ENCODE peak calls at places on chromosomes 7 and 10, in seven cellular contexts. One of them, this sample, is unnamed.

GRCh38 chr7:69934475-69934903 is 336.2 kb downstream of the AUTS2 start:
- DNase-seq in ovary: no peak
- DNase-seq in CD4-positive, alpha-beta memory T cell: no peak
- DNase-seq in A549: no peak
- DNase-seq in right cardiac atrium: no peak
- DNase-seq in effector memory CD4-positive, alpha-beta T cell: no peak
- DNase-seq in fibroblast of lung: no peak
- DNase-seq in this sample: no peak

GRCh38 chr7:27156901-27157716 is 634 bp upstream of the HOXA7 start:
- DNase-seq in ovary: peak; percentile 6
- DNase-seq in CD4-positive, alpha-beta memory T cell: no peak
- DNase-seq in A549: no peak
- DNase-seq in right cardiac atrium: no peak
- DNase-seq in effector memory CD4-positive, alpha-beta T cell: no peak
- DNase-seq in fibroblast of lung: no peak
- DNase-seq in this sample: peak; percentile 64

GRCh38 chr10:14502451-14502850 is 171.7 kb upstream of the FRMD4A start:
- DNase-seq in ovary: no peak
- DNase-seq in CD4-positive, alpha-beta memory T cell: no peak
- DNase-seq in A549: no peak
- DNase-seq in right cardiac atrium: no peak
- DNase-seq in effector memory CD4-positive, alpha-beta T cell: no peak
- DNase-seq in fibroblast of lung: no peak
- DNase-seq in this sample: no peak

GRCh38 chr10:4384254-4384653 is 441.8 kb upstream of the AKR1E2 start:
- DNase-seq in ovary: no peak
- DNase-seq in CD4-positive, alpha-beta memory T cell: no peak
- DNase-seq in A549: no peak
- DNase-seq in right cardiac atrium: no peak
- DNase-seq in effector memory CD4-positive, alpha-beta T cell: no peak
- DNase-seq in fibroblast of lung: peak; percentile 84
- DNase-seq in this sample: no peak

GRCh38 chr7:76393116-76394031 is 16.1 kb downstream of the SSC4D start:
- DNase-seq in ovary: peak; percentile 94
- DNase-seq in CD4-positive, alpha-beta memory T cell: peak; percentile 91
- DNase-seq in A549: peak; percentile 91
- DNase-seq in right cardiac atrium: peak; percentile 98
- DNase-seq in effector memory CD4-positive, alpha-beta T cell: peak; percentile 84
- DNase-seq in fibroblast of lung: peak; percentile 83
- DNase-seq in this sample: peak; percentile 56

GRCh38 chr7:51139796-51140195 is 176.8 kb downstream of the COBL start:
- DNase-seq in ovary: no peak
- DNase-seq in CD4-positive, alpha-beta memory T cell: no peak
- DNase-seq in A549: no peak
- DNase-seq in right cardiac atrium: no peak
- DNase-seq in effector memory CD4-positive, alpha-beta T cell: no peak
- DNase-seq in fibroblast of lung: no peak
- DNase-seq in this sample: no peak

GRCh38 chr7:490461-491291 is 29.0 kb downstream of the PDGFA start:
- DNase-seq in ovary: no peak
- DNase-seq in CD4-positive, alpha-beta memory T cell: no peak
- DNase-seq in A549: no peak
- DNase-seq in right cardiac atrium: peak; percentile 30
- DNase-seq in effector memory CD4-positive, alpha-beta T cell: no peak
- DNase-seq in fibroblast of lung: no peak
- DNase-seq in this sample: no peak

GRCh38 chr10:133258818-133259602 is 17.7 kb downstream of the ADAM8 start:
- DNase-seq in ovary: peak; percentile 71
- DNase-seq in CD4-positive, alpha-beta memory T cell: peak; percentile 75
- DNase-seq in A549: peak; percentile 88
- DNase-seq in right cardiac atrium: peak; percentile 86
- DNase-seq in effector memory CD4-positive, alpha-beta T cell: peak; percentile 86
- DNase-seq in fibroblast of lung: peak; percentile 99
- DNase-seq in this sample: peak; percentile 94

GRCh38 chr10:131431978-131432690 is 120.6 kb upstream of the TCERG1L start:
- DNase-seq in ovary: no peak
- DNase-seq in CD4-positive, alpha-beta memory T cell: no peak
- DNase-seq in A549: no peak
- DNase-seq in right cardiac atrium: peak; percentile 21
- DNase-seq in effector memory CD4-positive, alpha-beta T cell: no peak
- DNase-seq in fibroblast of lung: no peak
- DNase-seq in this sample: no peak

GRCh38 chr10:131431541-131431940 is 120.0 kb upstream of the TCERG1L start:
- DNase-seq in ovary: no peak
- DNase-seq in CD4-positive, alpha-beta memory T cell: no peak
- DNase-seq in A549: no peak
- DNase-seq in right cardiac atrium: peak; percentile 9
- DNase-seq in effector memory CD4-positive, alpha-beta T cell: no peak
- DNase-seq in fibroblast of lung: no peak
- DNase-seq in this sample: no peak

GRCh38 chr10:131429942-131430341 is 118.4 kb upstream of the TCERG1L start:
- DNase-seq in ovary: no peak
- DNase-seq in CD4-positive, alpha-beta memory T cell: no peak
- DNase-seq in A549: no peak
- DNase-seq in right cardiac atrium: peak; percentile 16
- DNase-seq in effector memory CD4-positive, alpha-beta T cell: no peak
- DNase-seq in fibroblast of lung: no peak
- DNase-seq in this sample: no peak

GRCh38 chr10:131429141-131429540 is 117.6 kb upstream of the TCERG1L start:
- DNase-seq in ovary: no peak
- DNase-seq in CD4-positive, alpha-beta memory T cell: no peak
- DNase-seq in A549: no peak
- DNase-seq in right cardiac atrium: peak; percentile 23
- DNase-seq in effector memory CD4-positive, alpha-beta T cell: no peak
- DNase-seq in fibroblast of lung: no peak
- DNase-seq in this sample: no peak

DNA sequence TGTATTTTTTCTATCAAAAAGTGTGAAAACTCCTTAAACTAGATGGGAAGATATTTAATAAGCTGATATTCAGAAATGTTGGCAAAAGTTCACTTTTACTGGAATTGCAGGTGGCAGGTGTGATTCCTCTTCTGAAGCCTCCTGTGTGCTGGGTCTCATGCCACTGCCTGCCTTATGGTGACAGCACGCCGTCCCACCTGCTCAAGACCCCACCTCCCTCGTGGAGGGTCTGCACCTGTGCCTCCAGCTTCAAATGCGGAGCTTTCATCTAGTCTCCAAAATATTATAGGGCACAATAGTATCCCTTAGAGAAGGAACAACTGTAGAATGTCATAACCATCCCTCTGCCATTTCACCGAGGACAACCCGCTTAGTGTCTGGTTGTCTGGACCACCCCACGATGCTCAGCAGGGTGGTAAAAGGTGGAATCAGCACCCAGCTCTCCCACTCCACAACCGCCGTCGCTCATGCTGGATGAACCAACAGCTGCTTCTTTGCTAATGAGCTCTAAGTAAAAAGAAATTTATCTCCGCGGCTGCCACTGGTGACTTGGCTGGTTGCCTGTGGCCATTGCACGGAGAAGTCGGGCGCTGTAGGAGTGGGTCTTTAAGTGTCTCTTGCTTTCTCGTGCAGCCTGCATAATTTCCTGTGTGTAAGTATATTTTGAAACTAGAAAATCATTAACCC is 119.3 kb upstream of the TCERG1L start:
- DNase-seq in ovary: no peak
- DNase-seq in CD4-positive, alpha-beta memory T cell: no peak
- DNase-seq in A549: no peak
- DNase-seq in right cardiac atrium: peak; percentile 9
- DNase-seq in effector memory CD4-positive, alpha-beta T cell: no peak
- DNase-seq in fibroblast of lung: no peak
- DNase-seq in this sample: no peak
- H3K4me1 ChIP-seq in ovary: peaks cover 16% of the 10 kb centered on the region
- H3K4me1 ChIP-seq in CD4-positive, alpha-beta memory T cell: no peaks in the 10 kb centered on the region
- H3K4me1 ChIP-seq in A549: no peaks in the 10 kb centered on the region
- H3K4me1 ChIP-seq in right cardiac atrium: no peaks in the 10 kb centered on the region
- H3K4me1 ChIP-seq in effector memory CD4-positive, alpha-beta T cell: no peaks in the 10 kb centered on the region
- H3K4me1 ChIP-seq in fibroblast of lung: no peaks in the 10 kb centered on the region
- H3K4me1 ChIP-seq in this sample: no peaks in the 10 kb centered on the region

GRCh38 chr7:23449941-23450340 is 20.4 kb downstream of the IGF2BP3 start:
- DNase-seq in ovary: no peak
- DNase-seq in CD4-positive, alpha-beta memory T cell: no peak
- DNase-seq in A549: no peak
- DNase-seq in right cardiac atrium: no peak
- DNase-seq in effector memory CD4-positive, alpha-beta T cell: no peak
- DNase-seq in fibroblast of lung: no peak
- DNase-seq in this sample: no peak

GRCh38 chr7:23445326-23445725 is 25.0 kb downstream of the IGF2BP3 start:
- DNase-seq in ovary: no peak
- DNase-seq in CD4-positive, alpha-beta memory T cell: no peak
- DNase-seq in A549: no peak
- DNase-seq in right cardiac atrium: no peak
- DNase-seq in effector memory CD4-positive, alpha-beta T cell: no peak
- DNase-seq in fibroblast of lung: no peak
- DNase-seq in this sample: no peak

GRCh38 chr7:23456093-23456492 is 14.2 kb downstream of the IGF2BP3 start:
- DNase-seq in ovary: no peak
- DNase-seq in CD4-positive, alpha-beta memory T cell: no peak
- DNase-seq in A549: no peak
- DNase-seq in right cardiac atrium: no peak
- DNase-seq in effector memory CD4-positive, alpha-beta T cell: no peak
- DNase-seq in fibroblast of lung: no peak
- DNase-seq in this sample: no peak

GRCh38 chr7:23454880-23455526 is 15.3 kb downstream of the IGF2BP3 start:
- DNase-seq in ovary: no peak
- DNase-seq in CD4-positive, alpha-beta memory T cell: no peak
- DNase-seq in A549: no peak
- DNase-seq in right cardiac atrium: no peak
- DNase-seq in effector memory CD4-positive, alpha-beta T cell: no peak
- DNase-seq in fibroblast of lung: no peak
- DNase-seq in this sample: no peak

DNA sequence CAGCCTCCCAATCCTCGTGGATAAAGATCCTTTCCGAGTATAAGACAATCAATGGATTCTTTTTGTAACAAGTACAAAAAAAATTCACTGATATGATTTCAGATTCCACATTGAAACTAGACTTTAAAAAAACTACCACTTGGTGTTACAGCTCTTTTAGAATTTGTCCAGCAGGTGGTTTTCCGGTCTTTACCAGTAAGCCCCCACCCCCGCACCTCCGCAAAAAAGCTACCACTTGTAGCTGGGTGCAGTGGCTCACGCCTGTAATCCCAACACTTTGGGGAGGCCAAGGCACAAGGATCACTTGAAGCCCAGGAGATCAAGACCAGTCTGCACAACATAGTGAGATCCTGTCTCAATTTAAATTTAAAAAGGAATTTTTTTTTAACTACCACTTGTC is 19.8 kb downstream of the IGF2BP3 start:
- DNase-seq in ovary: no peak
- DNase-seq in CD4-positive, alpha-beta memory T cell: no peak
- DNase-seq in A549: no peak
- DNase-seq in right cardiac atrium: no peak
- DNase-seq in effector memory CD4-positive, alpha-beta T cell: no peak
- DNase-seq in fibroblast of lung: no peak
- DNase-seq in this sample: no peak
- H3K4me3 ChIP-seq in ovary: no peak overlapping the region
- H3K4me3 ChIP-seq in CD4-positive, alpha-beta memory T cell: no peak overlapping the region
- H3K4me3 ChIP-seq in A549: no peak overlapping the region
- H3K4me3 ChIP-seq in right cardiac atrium: no peak overlapping the region
- H3K4me3 ChIP-seq in effector memory CD4-positive, alpha-beta T cell: no peak overlapping the region
- H3K4me3 ChIP-seq in fibroblast of lung: no peak overlapping the region
- H3K4me3 ChIP-seq in this sample: no peak overlapping the region

GRCh38 chr7:99112097-99112496 is 31.8 kb downstream of the SMURF1 start:
- DNase-seq in ovary: no peak
- DNase-seq in CD4-positive, alpha-beta memory T cell: no peak
- DNase-seq in A549: peak; percentile 51
- DNase-seq in right cardiac atrium: no peak
- DNase-seq in effector memory CD4-positive, alpha-beta T cell: no peak
- DNase-seq in fibroblast of lung: no peak
- DNase-seq in this sample: no peak

GRCh38 chr7:99106869-99107268 is 37.0 kb downstream of the SMURF1 start:
- DNase-seq in ovary: no peak
- DNase-seq in CD4-positive, alpha-beta memory T cell: no peak
- DNase-seq in A549: no peak
- DNase-seq in right cardiac atrium: no peak
- DNase-seq in effector memory CD4-positive, alpha-beta T cell: no peak
- DNase-seq in fibroblast of lung: no peak
- DNase-seq in this sample: no peak

GRCh38 chr7:99108615-99109014 is 35.3 kb downstream of the SMURF1 start:
- DNase-seq in ovary: no peak
- DNase-seq in CD4-positive, alpha-beta memory T cell: no peak
- DNase-seq in A549: no peak
- DNase-seq in right cardiac atrium: no peak
- DNase-seq in effector memory CD4-positive, alpha-beta T cell: no peak
- DNase-seq in fibroblast of lung: no peak
- DNase-seq in this sample: no peak

GRCh38 chr7:99111591-99111990 is 32.3 kb downstream of the SMURF1 start:
- DNase-seq in ovary: no peak
- DNase-seq in CD4-positive, alpha-beta memory T cell: no peak
- DNase-seq in A549: no peak
- DNase-seq in right cardiac atrium: no peak
- DNase-seq in effector memory CD4-positive, alpha-beta T cell: no peak
- DNase-seq in fibroblast of lung: no peak
- DNase-seq in this sample: no peak

DNA sequence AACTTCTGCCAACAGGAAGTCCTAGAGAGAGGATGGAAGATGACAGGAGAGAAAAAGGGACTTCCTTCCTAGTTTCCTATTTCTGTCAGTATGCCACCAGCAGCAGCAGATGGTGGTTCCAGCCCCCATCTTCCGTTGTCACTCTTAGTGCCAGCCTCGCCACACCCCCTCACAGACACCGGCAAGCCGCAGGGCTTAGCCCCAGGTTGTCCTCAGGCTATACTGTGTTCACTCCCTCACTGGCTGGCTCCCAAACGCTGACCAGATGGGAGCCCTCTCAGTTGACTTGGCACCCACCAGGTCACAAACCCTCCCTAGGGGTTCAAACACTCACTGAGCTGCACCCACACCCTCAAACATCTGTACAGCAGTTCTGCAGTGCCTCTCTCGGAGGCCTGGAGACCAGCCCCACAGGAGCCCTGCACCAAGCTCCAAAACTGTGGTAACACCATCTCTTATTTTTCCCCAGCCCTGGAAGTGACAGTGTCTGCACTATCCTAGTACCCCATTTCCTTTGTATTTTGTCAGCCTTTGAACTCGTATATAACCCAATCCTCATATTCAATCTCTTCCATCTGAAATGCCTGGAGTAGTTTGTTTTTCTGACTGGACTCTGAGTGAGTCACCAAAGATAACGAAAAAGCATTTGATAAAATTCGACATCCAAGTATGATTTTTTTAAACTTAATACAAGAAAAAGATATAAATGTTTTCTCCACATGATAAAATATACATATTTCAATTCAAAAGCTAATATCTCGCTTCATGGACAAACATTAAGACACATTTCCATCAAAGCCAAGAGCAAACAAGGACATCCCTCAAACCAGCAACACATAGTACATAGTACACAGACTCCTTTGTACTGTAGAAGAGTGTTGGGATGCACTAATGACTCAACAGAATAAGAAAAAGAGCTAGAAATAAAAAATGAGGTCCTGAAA is 34.5 kb downstream of the SMURF1 start:
- DNase-seq in ovary: no peak
- DNase-seq in CD4-positive, alpha-beta memory T cell: no peak
- DNase-seq in A549: no peak
- DNase-seq in right cardiac atrium: peak; percentile 67
- DNase-seq in effector memory CD4-positive, alpha-beta T cell: no peak
- DNase-seq in fibroblast of lung: peak; percentile 48
- DNase-seq in this sample: no peak
- H3K27ac ChIP-seq in ovary: no peak overlapping the region
- H3K27ac ChIP-seq in CD4-positive, alpha-beta memory T cell: no peak overlapping the region
- H3K27ac ChIP-seq in A549: peak overlapping the region; percentile 73
- H3K27ac ChIP-seq in right cardiac atrium: peak overlapping the region; percentile 1
- H3K27ac ChIP-seq in effector memory CD4-positive, alpha-beta T cell: no peak overlapping the region
- H3K27ac ChIP-seq in fibroblast of lung: peak overlapping the region; percentile 78
- H3K27ac ChIP-seq in this sample: peak overlapping the region; percentile 79

GRCh38 chr7:22557167-22557566 is 57.2 kb upstream of the STEAP1B start:
- DNase-seq in ovary: no peak
- DNase-seq in CD4-positive, alpha-beta memory T cell: no peak
- DNase-seq in A549: no peak
- DNase-seq in right cardiac atrium: no peak
- DNase-seq in effector memory CD4-positive, alpha-beta T cell: no peak
- DNase-seq in fibroblast of lung: no peak
- DNase-seq in this sample: no peak

GRCh38 chr7:22563115-22563514 is 63.1 kb upstream of the STEAP1B start:
- DNase-seq in ovary: no peak
- DNase-seq in CD4-positive, alpha-beta memory T cell: no peak
- DNase-seq in A549: no peak
- DNase-seq in right cardiac atrium: peak; percentile 63
- DNase-seq in effector memory CD4-positive, alpha-beta T cell: no peak
- DNase-seq in fibroblast of lung: no peak
- DNase-seq in this sample: no peak

GRCh38 chr7:22561356-22561755 is 61.4 kb upstream of the STEAP1B start:
- DNase-seq in ovary: peak; percentile 81
- DNase-seq in CD4-positive, alpha-beta memory T cell: no peak
- DNase-seq in A549: peak; percentile 78
- DNase-seq in right cardiac atrium: peak; percentile 89
- DNase-seq in effector memory CD4-positive, alpha-beta T cell: no peak
- DNase-seq in fibroblast of lung: peak; percentile 99
- DNase-seq in this sample: peak; percentile 93

GRCh38 chr7:22561895-22562593 is 62.1 kb upstream of the STEAP1B start:
- DNase-seq in ovary: no peak
- DNase-seq in CD4-positive, alpha-beta memory T cell: no peak
- DNase-seq in A549: no peak
- DNase-seq in right cardiac atrium: no peak
- DNase-seq in effector memory CD4-positive, alpha-beta T cell: no peak
- DNase-seq in fibroblast of lung: no peak
- DNase-seq in this sample: no peak

DNA sequence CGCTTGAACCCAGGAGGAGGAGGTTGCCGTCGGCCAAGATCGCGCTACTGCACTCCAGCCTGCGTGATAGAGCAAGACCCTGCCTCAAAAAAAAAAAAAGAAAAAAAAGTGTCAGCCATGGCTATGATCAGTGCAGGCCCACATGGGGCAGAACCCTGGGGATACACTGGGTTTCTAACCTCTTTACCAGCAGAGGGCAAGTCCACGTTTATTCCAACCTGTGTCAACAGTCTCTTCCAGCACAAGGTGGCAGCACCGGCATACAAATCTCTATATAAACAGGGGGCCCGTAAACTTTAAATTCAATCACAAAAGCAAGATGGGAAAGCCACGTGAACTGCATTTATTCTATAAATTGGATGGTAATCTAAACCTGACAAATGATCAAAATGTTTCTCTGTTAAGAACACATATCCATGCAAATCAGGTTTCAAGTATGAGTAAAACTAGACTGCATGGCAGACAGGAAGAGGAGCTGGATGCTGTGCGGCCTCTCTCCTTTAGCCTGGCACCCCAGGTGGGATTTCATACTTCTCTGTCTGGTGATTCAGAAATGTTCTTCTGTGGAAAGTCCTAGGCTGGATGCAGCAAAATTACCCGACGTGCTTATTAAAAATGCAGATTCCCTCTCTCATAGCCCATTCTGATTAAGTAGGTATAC is 60.0 kb upstream of the STEAP1B start:
- DNase-seq in ovary: peak; percentile 60
- DNase-seq in CD4-positive, alpha-beta memory T cell: peak; percentile 63
- DNase-seq in A549: peak; percentile 80
- DNase-seq in right cardiac atrium: peak; percentile 76
- DNase-seq in effector memory CD4-positive, alpha-beta T cell: peak; percentile 24
- DNase-seq in fibroblast of lung: peak; percentile 89
- DNase-seq in this sample: peak; percentile 85
- H3K4me1 ChIP-seq in ovary: peaks cover 8% of the 10 kb centered on the region
- H3K4me1 ChIP-seq in CD4-positive, alpha-beta memory T cell: peaks cover 35% of the 10 kb centered on the region
- H3K4me1 ChIP-seq in A549: peaks cover 46% of the 10 kb centered on the region
- H3K4me1 ChIP-seq in right cardiac atrium: peaks cover 12% of the 10 kb centered on the region
- H3K4me1 ChIP-seq in effector memory CD4-positive, alpha-beta T cell: peaks cover 17% of the 10 kb centered on the region
- H3K4me1 ChIP-seq in fibroblast of lung: peaks cover 27% of the 10 kb centered on the region
- H3K4me1 ChIP-seq in this sample: peaks cover 42% of the 10 kb centered on the region